ENCODE peak calls at places on chromosomes 7 and 10, in seven cellular contexts. J is CD8-positive, alpha-beta T cell; T is mesothelial cell of epicardium; K is HL-60; Y is spleen; H is cardiac fibroblast; U is GM10248. I is an unnamed sample.

GRCh38 chr10:44937201-44938005 is 22.2 kb upstream of the RASSF4 start:
- DNase-seq in J (no peak), T (no peak), K (no peak), Y (peak; percentile 58), H (no peak), U (no peak), I (no peak)

GRCh38 chr7:98284335-98285036 is 3.0 kb downstream of the BRI3 start:
- DNase-seq in J (no peak), T (no peak), K (peak; percentile 57), Y (peak; percentile 92), H (peak; percentile 77), U (no peak), I (no peak)

GRCh38 chr10:124354411-124355382 is 64.0 kb downstream of the OAT start:
- DNase-seq in J (peak; percentile 7), T (no peak), K (peak; percentile 31), Y (peak; percentile 79), H (peak; percentile 82), U (no peak), I (no peak)

GRCh38 chr7:68148440-68148839 is 1151.8 kb downstream of the TYW1 start:
- DNase-seq in J (no peak), T (no peak), K (no peak), Y (no peak), H (no peak), U (no peak), I (no peak)

GRCh38 chr10:11177926-11178453 is 160.3 kb downstream of the CELF2 start:
- DNase-seq in J (no peak), T (no peak), K (no peak), Y (peak; percentile 84), H (peak; percentile 5), U (no peak), I (no peak)

GRCh38 chr7:130210181-130210935 is 2.7 kb downstream of the SSMEM1 start:
- DNase-seq in J (no peak), T (no peak), K (no peak), Y (no peak), H (no peak), U (no peak), I (no peak)

GRCh38 chr7:66627151-66627681 is 1.5 kb upstream of the KCTD7 start:
- DNase-seq in J (no peak), T (no peak), K (peak; percentile 57), Y (no peak), H (peak; percentile 63), U (no peak), I (no peak)

GRCh38 chr10:20228748-20229147 is 412.5 kb downstream of the PLXDC2 start:
- DNase-seq in J (no peak), T (no peak), K (no peak), Y (no peak), H (no peak), U (no peak), I (no peak)

GRCh38 chr10:132570771-132571564 is 33.4 kb downstream of the INPP5A start:
- DNase-seq in J (no peak), T (no peak), K (peak; percentile 62), Y (peak; percentile 93), H (no peak), U (peak; percentile 65), I (no peak)

GRCh38 chr7:148962823-148963582 is 65.3 kb downstream of the PDIA4 start:
- DNase-seq in J (peak; percentile 46), T (no peak), K (peak; percentile 56), Y (peak; percentile 83), H (peak; percentile 82), U (peak; percentile 64), I (peak; percentile 17)

GRCh38 chr10:5805680-5806079 is 7.6 kb downstream of the GDI2 start:
- DNase-seq in J (no peak), T (no peak), K (no peak), Y (no peak), H (no peak), U (no peak), I (no peak)

GRCh38 chr10:42976353-42977031 is 100.4 kb upstream of the RET start:
- DNase-seq in J (no peak), T (peak; percentile 9), K (no peak), Y (peak; percentile 43), H (no peak), U (no peak), I (no peak)

GRCh38 chr10:84201682-84202081 is 7.3 kb downstream of the CDHR1 start:
- DNase-seq in J (no peak), T (no peak), K (no peak), Y (peak; percentile 56), H (no peak), U (no peak), I (no peak)
- TF ChIP-seq CTCF in J (no peak), T (no peak), K (no peak), Y (no peak), H (no peak), U (no peak), I (no peak)

DNA sequence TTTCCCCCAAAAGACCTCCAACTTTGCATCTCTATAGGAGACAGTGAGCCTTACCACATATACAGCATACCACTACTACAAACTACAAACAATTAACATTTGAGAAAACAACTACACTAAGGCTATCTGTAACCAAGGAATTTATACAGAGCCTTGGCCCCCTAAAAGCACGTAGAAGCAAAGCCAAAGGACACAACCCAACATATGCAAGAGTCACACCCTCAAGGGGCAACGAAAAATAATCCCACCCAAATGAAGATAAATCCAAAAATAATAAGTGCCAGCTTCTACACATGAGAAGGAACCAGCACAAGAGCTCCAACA is 149.5 kb downstream of the ZEB1 start:
- DNase-seq in J (no peak), T (no peak), K (no peak), Y (no peak), H (no peak), U (no peak), I (no peak)
- TF ChIP-seq CTCF in J (no peak), T (peak; percentile 16), K (no peak), Y (no peak), H (no peak), U (no peak), I (no peak)

DNA sequence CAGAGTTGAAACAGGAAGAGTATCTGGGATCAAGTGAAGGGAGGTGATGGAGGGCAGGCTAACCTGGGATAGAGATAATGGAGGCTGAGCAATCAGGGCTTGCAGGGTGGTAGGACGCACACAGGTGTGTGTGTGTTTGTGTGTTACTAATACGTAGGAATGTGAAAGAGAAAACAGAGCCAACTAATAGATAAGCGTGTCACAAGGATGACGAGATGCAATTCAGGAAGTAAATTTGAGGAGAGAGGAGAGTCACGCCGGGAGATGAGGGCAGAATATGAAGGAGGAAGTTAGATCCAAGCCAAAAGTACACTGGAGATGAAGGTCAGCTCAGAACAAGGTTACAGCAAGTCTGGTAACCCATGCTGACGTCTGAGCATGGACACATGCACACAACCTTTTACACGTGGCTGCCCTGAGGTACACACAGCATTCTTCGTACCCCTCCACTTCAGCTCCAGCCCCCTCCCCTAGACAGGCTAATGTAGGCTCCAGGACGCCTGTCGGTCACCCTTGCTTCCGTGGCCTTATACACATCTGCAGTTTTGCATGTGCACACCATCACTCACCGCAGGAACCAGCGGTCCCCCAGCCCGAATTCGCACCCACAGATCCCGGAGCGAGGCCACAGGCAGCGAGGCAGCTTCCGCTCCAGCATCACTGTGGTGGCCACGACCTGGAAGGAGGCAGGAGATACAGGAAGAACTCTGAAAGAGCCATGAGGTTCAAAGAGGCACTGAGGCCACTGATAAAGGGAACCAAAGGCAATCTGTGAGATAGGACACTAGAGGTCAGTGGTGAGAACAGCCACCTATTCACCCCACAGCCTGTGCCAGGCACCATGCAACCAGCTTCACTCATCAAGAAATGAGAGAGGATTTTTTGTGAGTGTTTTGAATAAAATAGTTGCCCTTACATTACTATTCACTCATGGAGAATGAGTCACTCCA is 23.7 kb upstream of the TRPV6 start:
- DNase-seq in J (no peak), T (no peak), K (peak; percentile 51), Y (no peak), H (no peak), U (peak; percentile 40), I (no peak)
- TF ChIP-seq CTCF in J (no peak), T (no peak), K (peak; percentile 62), Y (peak; percentile 33), H (peak; percentile 7), U (peak; percentile 21), I (peak; percentile 41)

GRCh38 chr10:52469970-52470705 is 156.1 kb downstream of the DKK1 start:
- DNase-seq in J (no peak), T (no peak), K (no peak), Y (no peak), H (no peak), U (no peak), I (no peak)

GRCh38 chr10:52479567-52479966 is 165.5 kb downstream of the DKK1 start:
- DNase-seq in J (no peak), T (no peak), K (no peak), Y (no peak), H (no peak), U (no peak), I (no peak)

GRCh38 chr10:52472406-52473146 is 158.5 kb downstream of the DKK1 start:
- DNase-seq in J (no peak), T (no peak), K (no peak), Y (no peak), H (no peak), U (no peak), I (no peak)

GRCh38 chr10:52477305-52477704 is 163.2 kb downstream of the DKK1 start:
- DNase-seq in J (no peak), T (no peak), K (no peak), Y (no peak), H (no peak), U (no peak), I (no peak)

GRCh38 chr10:52474265-52474664 is 160.2 kb downstream of the DKK1 start:
- DNase-seq in J (no peak), T (no peak), K (no peak), Y (no peak), H (no peak), U (no peak), I (no peak)
- TF ChIP-seq CTCF in J (no peak), T (no peak), K (no peak), Y (no peak), H (no peak), U (no peak), I (no peak)

GRCh38 chr10:29119374-29119773 is 169.5 kb upstream of the LYZL1 start:
- DNase-seq in J (no peak), T (no peak), K (no peak), Y (no peak), H (peak; percentile 21), U (no peak), I (peak; percentile 34)
- TF ChIP-seq CTCF in J (no peak), T (peak; percentile 47), K (no peak), Y (peak; percentile 16), H (peak; percentile 56), U (no peak), I (peak; percentile 55)